ENCODE peak calls at places on chromosomes 11 and 22, in nine cellular contexts. X is PC-9, Y is tibial artery, K is transverse colon, U is body of pancreas, Q is fibroblast of pulmonary artery, P is lower leg skin, Z is Panc1, C is fibroblast of mammary gland. D is an unnamed sample.

GRCh38 chr11:100719809-100720221 is 32.7 kb downstream of the ARHGAP42 start:
- DNase-seq in X (peak), Y (peak), K (peak), U (peak), Q (peak), P (no peak), Z (no peak), C (peak), D (peak)

GRCh38 chr22:44129614-44129976 is 51.1 kb upstream of the PARVG start:
- DNase-seq in X (no peak), Y (no peak), K (no peak), U (no peak), Q (peak), P (no peak), Z (no peak), C (peak), D (no peak)

GRCh38 chr11:77107950-77108349 is 5.3 kb downstream of the OMP start:
- DNase-seq in X (peak), Y (peak), K (peak), U (peak), Q (peak), P (no peak), Z (peak), C (peak), D (peak)

GRCh38 chr11:130369141-130369691 is 54.5 kb upstream of the ZBTB44 start:
- DNase-seq in X (no peak), Y (no peak), K (no peak), U (no peak), Q (no peak), P (no peak), Z (no peak), C (no peak), D (no peak)

GRCh38 chr11:115496892-115497291 is 7.3 kb downstream of the CADM1 start:
- DNase-seq in X (no peak), Y (no peak), K (no peak), U (no peak), Q (no peak), P (no peak), Z (no peak), C (no peak), D (no peak)

GRCh38 chr11:122105009-122105828 is 10.8 kb downstream of the BLID start:
- DNase-seq in X (no peak), Y (no peak), K (no peak), U (no peak), Q (no peak), P (no peak), Z (no peak), C (no peak), D (no peak)

GRCh38 chr22:48224332-48224731 is 1461.9 kb downstream of the TBC1D22A start:
- DNase-seq in X (no peak), Y (no peak), K (no peak), U (no peak), Q (no peak), P (peak), Z (no peak), C (no peak), D (no peak)

GRCh38 chr11:86663741-86664140 is 8.7 kb downstream of the ME3 start:
- DNase-seq in X (no peak), Y (no peak), K (no peak), U (no peak), Q (peak), P (no peak), Z (no peak), C (no peak), D (no peak)

GRCh38 chr11:108592591-108593213 is 866 bp downstream of the EXPH5 start:
- DNase-seq in X (no peak), Y (peak), K (peak), U (peak), Q (no peak), P (peak), Z (no peak), C (no peak), D (no peak)

GRCh38 chr22:32733196-32733595 is 68.3 kb upstream of the TIMP3 start:
- DNase-seq in X (no peak), Y (no peak), K (no peak), U (no peak), Q (no peak), P (no peak), Z (no peak), C (no peak), D (no peak)

GRCh38 chr11:35035894-35036408 is 103.0 kb upstream of the CD44 start:
- DNase-seq in X (peak), Y (no peak), K (no peak), U (no peak), Q (peak), P (no peak), Z (no peak), C (peak), D (peak)

GRCh38 chr22:31866918-31867317 is 77.4 kb upstream of the YWHAH start:
- DNase-seq in X (no peak), Y (no peak), K (no peak), U (no peak), Q (no peak), P (no peak), Z (no peak), C (no peak), D (no peak)

GRCh38 chr11:122663056-122663740 is 7.7 kb downstream of the UBASH3B start:
- DNase-seq in X (no peak), Y (no peak), K (no peak), U (no peak), Q (no peak), P (no peak), Z (no peak), C (no peak), D (no peak)

GRCh38 chr11:60781286-60782044 is 3.7 kb upstream of the MS4A10 start:
- DNase-seq in X (peak), Y (no peak), K (no peak), U (no peak), Q (no peak), P (no peak), Z (no peak), C (no peak), D (no peak)

GRCh38 chr11:18379201-18379600 is 15.2 kb upstream of the LDHA start:
- DNase-seq in X (no peak), Y (no peak), K (no peak), U (peak), Q (no peak), P (no peak), Z (no peak), C (no peak), D (no peak)

GRCh38 chr11:116893437-116893836 is 56.0 kb upstream of the APOA1 start:
- DNase-seq in X (no peak), Y (no peak), K (no peak), U (no peak), Q (no peak), P (no peak), Z (no peak), C (no peak), D (no peak)

GRCh38 chr11:125315088-125315740 is 150.7 kb downstream of the PKNOX2 start:
- DNase-seq in X (no peak), Y (no peak), K (no peak), U (peak), Q (peak), P (peak), Z (no peak), C (no peak), D (peak)

GRCh38 chr11:79434263-79434662 is 6.6 kb downstream of the TENM4 start:
- DNase-seq in X (no peak), Y (no peak), K (no peak), U (no peak), Q (no peak), P (no peak), Z (no peak), C (no peak), D (no peak)

GRCh38 chr11:19474954-19475811 is 234.4 kb upstream of the E2F8 start:
- DNase-seq in X (no peak), Y (no peak), K (no peak), U (no peak), Q (no peak), P (no peak), Z (no peak), C (no peak), D (no peak)

GRCh38 chr11:7657306-7658025 is 15.8 kb downstream of the CYB5R2 start:
- DNase-seq in X (peak), Y (peak), K (peak), U (peak), Q (peak), P (peak), Z (no peak), C (peak), D (no peak)

GRCh38 chr22:42825796-42826195 is 31.3 kb downstream of the ARFGAP3 start:
- DNase-seq in X (no peak), Y (no peak), K (no peak), U (no peak), Q (no peak), P (no peak), Z (no peak), C (no peak), D (no peak)

GRCh38 chr11:26649884-26650283 is 72.0 kb downstream of the SLC5A12 start:
- DNase-seq in X (peak), Y (peak), K (peak), U (peak), Q (peak), P (no peak), Z (peak), C (peak), D (peak)

GRCh38 chr11:66055021-66055420 is 2.9 kb downstream of the SF3B2 start:
- DNase-seq in X (no peak), Y (no peak), K (no peak), U (no peak), Q (no peak), P (no peak), Z (no peak), C (no peak), D (no peak)

GRCh38 chr22:30280495-30280894 is 8.8 kb downstream of the CASTOR1 start:
- DNase-seq in X (no peak), Y (no peak), K (no peak), U (no peak), Q (no peak), P (no peak), Z (no peak), C (no peak), D (no peak)

GRCh38 chr11:119306373-119306890 is 10.5 kb downstream of the MCAM start:
- DNase-seq in X (no peak), Y (peak), K (no peak), U (peak), Q (peak), P (no peak), Z (no peak), C (peak), D (peak)

GRCh38 chr11:34366522-34366921 is 8.7 kb upstream of the ABTB2 start:
- DNase-seq in X (no peak), Y (no peak), K (peak), U (peak), Q (peak), P (no peak), Z (no peak), C (peak), D (no peak)

GRCh38 chr11:118264568-118265470 is 722 bp upstream of the MPZL2 start:
- DNase-seq in X (no peak), Y (no peak), K (no peak), U (no peak), Q (no peak), P (no peak), Z (no peak), C (no peak), D (no peak)

GRCh38 chr11:126140932-126141291 is 70.5 kb downstream of the RPUSD4 start:
- DNase-seq in X (no peak), Y (peak), K (peak), U (peak), Q (peak), P (peak), Z (no peak), C (peak), D (peak)

GRCh38 chr11:117834838-117835443 is 10.4 kb upstream of the FXYD2 start:
- DNase-seq in X (no peak), Y (peak), K (peak), U (no peak), Q (no peak), P (peak), Z (no peak), C (no peak), D (no peak)

GRCh38 chr11:12409621-12410005 is 32.2 kb downstream of the PARVA start:
- DNase-seq in X (no peak), Y (no peak), K (no peak), U (no peak), Q (no peak), P (no peak), Z (no peak), C (peak), D (no peak)

GRCh38 chr11:69509381-69509780 is 27.9 kb downstream of the LINC01488 start:
- DNase-seq in X (no peak), Y (no peak), K (no peak), U (no peak), Q (no peak), P (no peak), Z (no peak), C (no peak), D (no peak)

GRCh38 chr11:17273668-17274321 is 2.7 kb upstream of the NUCB2 start:
- DNase-seq in X (peak), Y (no peak), K (no peak), U (no peak), Q (no peak), P (no peak), Z (no peak), C (no peak), D (no peak)

DNA sequence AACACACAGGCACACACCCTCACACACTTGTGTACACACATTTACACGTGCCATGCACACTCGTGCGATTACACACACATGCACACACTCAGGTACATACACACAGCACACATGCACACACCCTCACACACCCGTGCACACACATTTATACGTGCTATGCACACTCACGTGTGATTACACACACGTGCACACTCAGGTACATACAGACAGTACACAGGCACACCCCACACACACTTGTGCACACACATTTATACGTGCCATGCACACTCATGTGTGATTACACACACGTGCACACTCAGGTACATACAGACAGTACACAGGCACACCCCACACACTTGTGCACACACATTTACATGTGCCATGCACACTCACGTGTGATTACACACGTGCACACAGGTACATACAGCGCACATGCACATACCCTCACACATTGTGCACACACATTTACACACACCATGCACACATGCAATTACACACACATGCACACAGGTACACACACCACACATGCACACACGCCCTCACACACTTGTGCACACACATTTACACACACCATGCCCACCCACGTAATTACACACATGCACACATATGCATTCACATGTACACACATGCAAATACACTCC is 4.6 kb downstream of the IFITM10 start:
- DNase-seq in X (no peak), Y (no peak), K (no peak), U (peak), Q (no peak), P (no peak), Z (no peak), C (no peak), D (no peak)
- H3K4me3 ChIP-seq in X (no peak), Y (no peak), K (no peak), U (no peak), Q (no peak), P (no peak), Z (no peak), C (no peak), D (no peak)

DNA sequence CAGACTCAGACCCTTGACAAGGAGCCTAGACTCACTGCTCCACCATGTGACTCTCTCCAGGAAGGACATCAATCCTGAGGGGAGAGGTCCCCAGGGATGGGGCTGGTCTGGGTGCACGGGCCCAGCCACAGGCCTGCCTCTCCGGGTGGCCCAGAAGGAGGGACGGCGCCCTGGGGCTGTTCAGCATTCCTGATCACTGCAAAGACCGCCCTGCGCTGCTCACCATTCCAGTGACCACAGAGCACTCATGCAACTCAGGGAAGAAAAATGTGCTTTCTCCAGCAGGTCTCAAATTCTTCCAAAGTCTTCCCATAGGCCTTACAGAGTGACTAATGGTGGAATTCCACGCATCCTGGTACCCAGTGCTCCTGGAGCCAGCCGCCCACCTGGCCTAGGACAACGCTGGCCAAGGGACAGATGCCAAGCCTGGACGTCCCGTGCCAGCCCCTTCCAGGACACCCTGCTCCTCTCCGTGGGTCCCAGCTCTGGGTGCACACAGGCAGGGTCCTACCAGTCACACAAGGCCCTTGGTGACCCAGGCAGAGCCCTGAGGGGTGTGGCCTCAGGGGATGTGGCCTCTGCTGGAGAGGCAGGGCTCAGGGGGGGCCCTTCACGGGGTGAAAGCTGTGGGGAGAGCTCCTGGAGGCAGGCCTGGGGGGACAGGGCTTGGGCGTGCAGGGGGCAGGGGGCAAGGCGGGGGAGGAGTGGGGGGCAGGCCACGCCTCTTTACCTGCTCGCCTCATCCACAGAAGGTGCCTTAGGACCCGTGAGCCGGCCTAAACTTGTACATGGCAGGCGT is 178.8 kb downstream of the IGLL1 start:
- DNase-seq in X (peak), Y (no peak), K (no peak), U (no peak), Q (peak), P (no peak), Z (no peak), C (peak), D (no peak)
- H3K4me3 ChIP-seq in X (no peak), Y (no peak), K (no peak), U (no peak), Q (no peak), P (no peak), Z (no peak), C (no peak), D (no peak)

DNA sequence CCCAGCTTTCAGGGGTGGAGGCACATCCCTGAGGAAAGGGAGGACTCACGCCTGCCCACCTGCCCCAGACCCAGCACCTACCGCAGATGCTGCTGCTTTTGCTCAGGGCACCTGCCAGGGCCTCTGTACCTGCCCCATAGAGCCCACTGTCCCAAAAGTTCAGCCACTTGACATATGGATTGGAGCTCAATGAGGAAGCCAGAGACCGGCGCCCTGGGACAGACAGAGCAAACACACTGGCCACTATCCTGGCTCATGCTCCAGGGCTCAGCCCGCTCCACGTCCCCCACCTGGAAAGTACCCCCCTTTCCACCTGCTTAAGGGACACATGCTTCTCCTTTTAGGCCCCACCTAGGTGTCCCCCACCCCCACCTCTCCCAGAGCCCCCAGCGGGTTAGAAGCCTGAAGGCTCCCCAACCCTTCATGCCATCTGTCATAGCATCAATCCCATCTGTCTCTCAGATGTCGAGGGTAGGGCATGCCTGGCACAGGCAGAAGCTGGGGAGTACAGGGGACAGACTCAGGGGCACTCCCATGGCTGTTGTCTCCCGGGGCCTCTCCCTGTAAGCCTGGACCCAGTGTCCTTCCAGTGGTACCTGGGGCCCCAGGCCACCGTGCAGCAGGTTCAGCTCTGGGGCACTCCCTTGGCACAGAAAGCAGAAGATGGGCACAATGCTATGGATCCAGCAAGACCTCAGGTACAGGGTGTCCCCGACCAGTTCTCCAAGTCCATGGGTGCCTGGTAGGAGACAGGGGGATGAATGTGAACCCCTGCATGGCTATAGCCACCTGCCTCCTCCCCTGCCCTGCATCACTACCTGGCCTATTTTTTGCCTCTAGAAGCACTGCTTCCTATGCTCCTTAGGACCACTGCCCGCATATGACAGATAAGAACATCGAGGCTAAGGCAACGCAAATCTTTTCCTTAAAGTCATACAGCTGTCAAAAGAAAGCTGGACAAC is 2.2 kb upstream of the P2RX6 start:
- DNase-seq in X (no peak), Y (no peak), K (no peak), U (no peak), Q (no peak), P (no peak), Z (no peak), C (no peak), D (no peak)
- H3K4me3 ChIP-seq in X (no peak), Y (no peak), K (no peak), U (no peak), Q (no peak), P (no peak), Z (no peak), C (no peak), D (no peak)

GRCh38 chr22:25212337-25212736 is 7.1 kb upstream of the CRYBB2 start:
- DNase-seq in X (no peak), Y (no peak), K (no peak), U (no peak), Q (no peak), P (no peak), Z (no peak), C (no peak), D (no peak)
- H3K4me3 ChIP-seq in X (no peak), Y (no peak), K (no peak), U (no peak), Q (no peak), P (no peak), Z (no peak), C (no peak), D (no peak)

GRCh38 chr22:49959782-49960158 is 802 bp upstream of the PIM3 start:
- DNase-seq in X (peak), Y (no peak), K (peak), U (peak), Q (no peak), P (no peak), Z (no peak), C (peak), D (no peak)
- H3K4me3 ChIP-seq in X (peak), Y (peak), K (peak), U (peak), Q (peak), P (peak), Z (peak), C (peak), D (peak)

DNA sequence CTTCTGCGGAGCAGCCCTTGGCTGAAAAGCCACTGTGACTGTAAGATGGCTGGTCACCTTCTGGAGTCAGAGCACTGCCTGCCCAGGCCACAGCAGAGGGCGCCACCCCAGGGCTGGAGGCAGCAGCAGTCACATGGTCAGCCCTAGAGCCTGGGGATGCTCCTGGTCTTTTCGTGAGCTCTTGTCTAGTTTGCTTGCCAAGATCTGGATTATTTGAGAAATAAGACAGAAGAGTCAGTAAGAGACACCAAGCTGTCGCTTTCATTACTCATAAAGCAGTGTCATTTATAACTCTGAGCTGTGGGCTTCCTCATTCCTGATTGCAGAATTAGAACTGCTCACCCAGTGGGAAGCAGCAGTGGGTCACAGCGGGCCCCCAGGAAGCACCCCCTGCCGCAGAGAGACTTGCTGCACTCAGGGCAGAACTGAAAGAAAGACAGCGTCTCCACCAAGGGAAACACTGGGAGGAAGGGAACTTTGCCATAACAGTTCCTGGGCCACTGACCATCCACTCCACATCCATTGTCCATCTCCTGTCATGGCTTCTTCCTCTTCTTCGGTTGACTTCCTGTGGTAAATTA is 56.7 kb downstream of the PPP6R2 start:
- DNase-seq in X (no peak), Y (peak), K (peak), U (peak), Q (peak), P (no peak), Z (no peak), C (peak), D (no peak)
- H3K4me3 ChIP-seq in X (no peak), Y (no peak), K (no peak), U (no peak), Q (no peak), P (no peak), Z (no peak), C (no peak), D (no peak)